ENCODE peak calls at places on chromosomes 3 and 15, in nine cellular contexts. G is NCI-H1092 treated with DMSO at 0.1 percent for 48 hours; X is T-helper 9 cell; K is AG10803; D is HTR-8/SVneo; Z is left colon; F is activated T-helper 1 cell treated with anti-CD3 and anti-CD28 coated beads, Interleukin-2, amount 50 U/mL, for 16 hours; N is activated T-cell treated with anti-CD3 and anti-CD28 coated beads, Interleukin-2, amount 50 U/mL, for 72 hours; S is effector memory CD4-positive, alpha-beta T cell. R is an unnamed sample.

GRCh38 chr15:60673918-60674558 is 195.1 kb upstream of the ICE2 start:
- DNase-seq in N (peak; percentile 45), Z (no peak), G (no peak), F (no peak), D (peak; percentile 39), K (peak; percentile 96), X (no peak), S (no peak), R (peak; percentile 62)

GRCh38 chr15:67850995-67851535 is 11.2 kb upstream of the RNU6-1 start:
- DNase-seq in X (no peak), G (no peak), K (peak; percentile 30), D (no peak), N (no peak), S (no peak), F (no peak), Z (no peak), R (no peak)

GRCh38 chr3:147298511-147298982 is 107.8 kb downstream of the ZIC4 start:
- DNase-seq in Z (no peak), N (no peak), K (peak; percentile 100), G (no peak), D (peak; percentile 3), S (no peak), F (no peak), X (no peak), R (peak; percentile 58)

GRCh38 chr15:62920569-62921502 is 121.7 kb upstream of the TPM1 start:
- DNase-seq in G (no peak), K (peak; percentile 83), N (no peak), F (no peak), X (no peak), D (no peak), S (no peak), Z (no peak), R (no peak)

GRCh38 chr3:30648670-30649357 is 42.4 kb downstream of the TGFBR2 start:
- DNase-seq in X (no peak), D (no peak), Z (no peak), K (no peak), F (no peak), S (no peak), N (no peak), G (no peak), R (no peak)

GRCh38 chr3:72274511-72275295 is 489.8 kb upstream of the PROK2 start:
- DNase-seq in K (peak; percentile 93), F (no peak), D (no peak), N (no peak), G (peak; percentile 20), X (no peak), S (no peak), Z (peak; percentile 59), R (peak; percentile 65)

GRCh38 chr3:177491301-177492031 is 294.2 kb upstream of the TBL1XR1 start:
- DNase-seq in K (peak; percentile 38), G (peak; percentile 41), X (no peak), D (no peak), F (no peak), N (no peak), S (no peak), Z (no peak), R (peak; percentile 25)

GRCh38 chr3:52349611-52350395 is 33.7 kb downstream of the DNAH1 start:
- DNase-seq in S (no peak), N (no peak), K (no peak), F (no peak), X (no peak), Z (no peak), D (no peak), G (no peak), R (no peak)

GRCh38 chr3:43648957-43649356 is 27.1 kb upstream of the ANO10 start:
- DNase-seq in X (no peak), D (no peak), F (no peak), K (no peak), G (no peak), Z (no peak), S (no peak), N (no peak), R (no peak)

GRCh38 chr3:28115316-28115715 is 126.1 kb upstream of the CMC1 start:
- DNase-seq in S (no peak), Z (no peak), K (no peak), G (no peak), X (no peak), D (no peak), N (no peak), F (no peak), R (no peak)

GRCh38 chr15:62739082-62739481 is 303.5 kb upstream of the TPM1 start:
- DNase-seq in K (peak; percentile 44), Z (no peak), G (no peak), D (peak; percentile 29), X (no peak), F (no peak), N (no peak), S (no peak), R (no peak)

GRCh38 chr15:81820236-81820635 is 225.6 kb downstream of the MEX3B start:
- DNase-seq in G (no peak), X (no peak), F (no peak), S (no peak), N (no peak), Z (no peak), D (no peak), K (no peak), R (no peak)

GRCh38 chr15:75347222-75348033 is 589 bp downstream of the NEIL1 start:
- DNase-seq in K (no peak), F (peak; percentile 30), G (no peak), D (peak; percentile 49), S (peak; percentile 37), X (peak; percentile 41), N (peak; percentile 58), Z (peak; percentile 83), R (peak; percentile 45)

GRCh38 chr3:30654269-30654668 is 47.9 kb downstream of the TGFBR2 start:
- DNase-seq in S (no peak), G (no peak), Z (no peak), F (no peak), K (no peak), N (no peak), X (no peak), D (no peak), R (no peak)

GRCh38 chr3:9400626-9401025 is 3.2 kb downstream of the SETD5 start:
- DNase-seq in N (no peak), Z (no peak), D (no peak), K (no peak), X (no peak), F (no peak), G (no peak), S (no peak), R (no peak)

GRCh38 chr3:30643763-30644462 is 37.5 kb downstream of the TGFBR2 start:
- DNase-seq in S (peak; percentile 47), N (peak; percentile 75), K (no peak), X (peak; percentile 33), F (no peak), D (no peak), Z (peak; percentile 31), G (no peak), R (no peak)

GRCh38 chr3:183534249-183534648 is 21.3 kb downstream of the KLHL6 start:
- DNase-seq in N (no peak), S (no peak), Z (no peak), K (peak; percentile 12), G (no peak), F (no peak), X (no peak), D (no peak), R (no peak)

GRCh38 chr3:17023006-17023664 is 138.4 kb downstream of the PLCL2 start:
- DNase-seq in S (peak; percentile 25), N (peak; percentile 63), Z (no peak), F (peak; percentile 29), D (no peak), K (no peak), G (no peak), X (peak; percentile 5), R (no peak)

GRCh38 chr3:16452265-16452664 is 61.2 kb downstream of the RFTN1 start:
- DNase-seq in G (peak; percentile 14), X (no peak), D (no peak), F (no peak), N (no peak), Z (no peak), S (no peak), K (peak; percentile 60), R (no peak)

GRCh38 chr3:31105438-31106077 is 211.1 kb upstream of the GADL1 start:
- DNase-seq in G (no peak), N (peak; percentile 21), D (peak; percentile 40), Z (no peak), K (peak; percentile 97), X (no peak), F (no peak), S (no peak), R (no peak)

GRCh38 chr3:21913791-21914190 is 162.8 kb upstream of the ZNF385D start:
- DNase-seq in S (no peak), K (peak; percentile 81), F (no peak), G (no peak), X (no peak), N (no peak), D (no peak), Z (no peak), R (no peak)

GRCh38 chr3:114327665-114328064 is 33.8 kb downstream of the TIGIT start:
- DNase-seq in N (no peak), F (no peak), K (no peak), G (no peak), Z (no peak), D (no peak), X (no peak), S (no peak), R (no peak)

GRCh38 chr15:80405554-80405850 is 1.3 kb downstream of the ARNT2 start:
- DNase-seq in N (no peak), Z (no peak), D (no peak), F (no peak), K (no peak), S (no peak), X (no peak), G (no peak), R (no peak)

GRCh38 chr3:58025824-58026579 is 17.8 kb downstream of the FLNB start:
- DNase-seq in F (no peak), X (no peak), K (no peak), S (no peak), Z (peak; percentile 66), D (no peak), G (peak; percentile 87), N (no peak), R (peak; percentile 17)

GRCh38 chr3:112497897-112498548 is 1.2 kb downstream of the BTLA start:
- DNase-seq in Z (no peak), X (no peak), D (no peak), F (no peak), G (no peak), N (no peak), K (no peak), S (no peak), R (no peak)